ENCODE peak calls at places on chromosomes 3 and 15, in four cellular contexts. M is AG08396, U is RWPE1, Z is Calu3. T is an unnamed sample.

GRCh38 chr15:91946914-91947313 is 93.4 kb downstream of the SLCO3A1 start:
- DNase-seq in M (no peak), U (no peak), Z (peak; percentile 40), T (no peak)

GRCh38 chr3:167870743-167871142 is 135.2 kb downstream of the SERPINI1 start:
- DNase-seq in M (no peak), U (no peak), Z (no peak), T (no peak)

GRCh38 chr15:89936793-89937265 is 24.1 kb upstream of the ARPIN start:
- DNase-seq in M (no peak), U (no peak), Z (no peak), T (no peak)

GRCh38 chr3:172655388-172655787 is 55.5 kb downstream of the NCEH1 start:
- DNase-seq in M (no peak), U (no peak), Z (no peak), T (no peak)

GRCh38 chr3:53100818-53101466 is 29.3 kb downstream of the RFT1 start:
- DNase-seq in M (no peak), U (no peak), Z (no peak), T (no peak)

GRCh38 chr3:41640076-41640475 is 321.8 kb downstream of the ULK4 start:
- DNase-seq in M (no peak), U (peak; percentile 21), Z (no peak), T (no peak)

GRCh38 chr15:38614621-38615020 is 50.0 kb upstream of the RASGRP1 start:
- DNase-seq in M (no peak), U (no peak), Z (no peak), T (no peak)

GRCh38 chr15:90162956-90163355 is 38.2 kb upstream of the SEMA4B start:
- DNase-seq in M (no peak), U (no peak), Z (no peak), T (no peak)

GRCh38 chr15:28980709-28981350 is 95.1 kb downstream of the APBA2 start:
- DNase-seq in M (no peak), U (no peak), Z (no peak), T (no peak)

GRCh38 chr3:113531826-113532697 is at the start of gene SIDT1:
- DNase-seq in M (no peak), U (no peak), Z (peak; percentile 47), T (no peak)

GRCh38 chr3:129123314-129124060 is 1.9 kb upstream of the RAB43 start:
- DNase-seq in M (peak; percentile 32), U (no peak), Z (peak; percentile 65), T (peak; percentile 55)

GRCh38 chr3:63912768-63913588 is 795 bp upstream of the SCAANT1 start:
- DNase-seq in M (peak; percentile 71), U (peak; percentile 60), Z (peak; percentile 60), T (peak; percentile 65)

GRCh38 chr3:126750760-126751129 is 46.7 kb downstream of the CHCHD6 start:
- DNase-seq in M (no peak), U (no peak), Z (peak; percentile 41), T (peak; percentile 56)

GRCh38 chr3:128720891-128721290 is 5.1 kb upstream of the RAB7A start:
- DNase-seq in M (no peak), U (no peak), Z (no peak), T (no peak)

GRCh38 chr15:44482088-44482487 is 54.7 kb downstream of the CTDSPL2 start:
- DNase-seq in M (no peak), U (no peak), Z (no peak), T (no peak)

GRCh38 chr3:40124918-40125317 is 184.6 kb upstream of the EIF1B start:
- DNase-seq in M (no peak), U (no peak), Z (no peak), T (no peak)

GRCh38 chr3:12545473-12545791 is at the start of gene MKRN2OS:
- DNase-seq in M (no peak), U (peak; percentile 70), Z (peak; percentile 78), T (peak; percentile 77)

GRCh38 chr15:61046291-61046690 is 182.8 kb downstream of the RORA start:
- DNase-seq in M (no peak), U (no peak), Z (no peak), T (no peak)

GRCh38 chr3:27943106-27943505 is 221.0 kb upstream of the EOMES start:
- DNase-seq in M (no peak), U (peak; percentile 4), Z (peak; percentile 19), T (peak; percentile 20)

GRCh38 chr3:71251156-71251775 is 332.3 kb downstream of the FOXP1 start:
- DNase-seq in M (no peak), U (peak; percentile 38), Z (no peak), T (peak; percentile 41)

GRCh38 chr15:63601727-63602185 is 4.6 kb downstream of the FBXL22 start:
- DNase-seq in M (no peak), U (no peak), Z (peak; percentile 20), T (no peak)

GRCh38 chr15:85825719-85826118 is 31.0 kb upstream of the KLHL25 start:
- DNase-seq in M (no peak), U (no peak), Z (peak; percentile 36), T (no peak)

GRCh38 chr3:186021673-186022362 is 84.0 kb upstream of the TRA2B start:
- DNase-seq in M (peak; percentile 78), U (peak; percentile 50), Z (no peak), T (no peak)

GRCh38 chr15:79455943-79456342 is 23.8 kb downstream of the MINAR1 start:
- DNase-seq in M (no peak), U (no peak), Z (no peak), T (no peak)

GRCh38 chr3:124395584-124396340 is 334.5 kb upstream of the UMPS start:
- DNase-seq in M (no peak), U (no peak), Z (no peak), T (no peak)

GRCh38 chr3:118636841-118637240 is 397.8 kb downstream of the IGSF11 start:
- DNase-seq in M (no peak), U (peak; percentile 15), Z (peak; percentile 27), T (peak; percentile 38)

GRCh38 chr3:109952924-109953323 is 615.6 kb upstream of the DPPA4 start:
- DNase-seq in M (no peak), U (no peak), Z (no peak), T (no peak)

GRCh38 chr3:39141211-39141995 is 12.0 kb downstream of the CSRNP1 start:
- DNase-seq in M (peak; percentile 37), U (peak; percentile 82), Z (peak; percentile 92), T (peak; percentile 46)

GRCh38 chr3:133574260-133574881 is 885 bp downstream of the CDV3 start:
- DNase-seq in M (peak; percentile 64), U (peak; percentile 53), Z (peak; percentile 87), T (peak; percentile 52)

GRCh38 chr15:41794081-41794480 is 19.8 kb downstream of the MAPKBP1 start:
- DNase-seq in M (no peak), U (no peak), Z (no peak), T (no peak)

GRCh38 chr3:188594137-188594536 is 440.2 kb downstream of the LPP start:
- DNase-seq in M (peak; percentile 40), U (peak; percentile 55), Z (no peak), T (no peak)

GRCh38 chr15:68679961-68680371 is 101.2 kb downstream of the CORO2B start:
- DNase-seq in M (no peak), U (no peak), Z (no peak), T (no peak)

GRCh38 chr3:146513386-146514051 is 30.9 kb downstream of the PLSCR1 start:
- DNase-seq in M (peak; percentile 13), U (no peak), Z (no peak), T (no peak)

T was measured in Caco-2.